ENCODE peak calls at places on chromosomes 12 and 14, in four cellular contexts. N, I, K and S are unnamed samples.
A peak's percentile ranks its signal among the peaks of the same experiment; 100 is the strongest.

GRCh38 chr12:107396991-107397390 is 288.6 kb upstream of the PWP1 start:
- DNase-seq in N (peak; percentile 41), I (peak; percentile 26), K (no peak), S (no peak)

GRCh38 chr12:70245458-70245857 is 2.2 kb downstream of the CNOT2 start:
- DNase-seq in N (no peak), I (no peak), K (no peak), S (no peak)

GRCh38 chr12:32448581-32448980 is 49.2 kb downstream of the FGD4 start:
- DNase-seq in N (no peak), I (peak; percentile 28), K (no peak), S (no peak)

GRCh38 chr12:128989287-128989686 is 136.0 kb downstream of the GLT1D1 start:
- DNase-seq in N (no peak), I (no peak), K (no peak), S (no peak)

GRCh38 chr12:124487065-124487833 is 80.2 kb downstream of the NCOR2 start:
- DNase-seq in N (no peak), I (no peak), K (no peak), S (peak; percentile 52)

GRCh38 chr12:68031881-68032739 is 42.9 kb downstream of the IFNG-AS1 start:
- DNase-seq in N (no peak), I (no peak), K (no peak), S (no peak)

GRCh38 chr12:6294533-6295186 is 15.8 kb upstream of the PLEKHG6 start:
- DNase-seq in N (no peak), I (peak; percentile 38), K (no peak), S (no peak)

GRCh38 chr12:241266-241665 is 21.4 kb downstream of the SLC6A13 start:
- DNase-seq in N (no peak), I (no peak), K (no peak), S (no peak)

GRCh38 chr12:23084236-23084995 is 459.4 kb downstream of the ETNK1 start:
- DNase-seq in N (no peak), I (peak; percentile 85), K (no peak), S (peak; percentile 14)

GRCh38 chr14:58914271-58914855 is 274.1 kb upstream of the DAAM1 start:
- DNase-seq in N (no peak), I (no peak), K (no peak), S (no peak)

GRCh38 chr12:6827982-6828670 is at the start of gene P3H3:
- DNase-seq in N (peak; percentile 65), I (peak; percentile 76), K (no peak), S (peak; percentile 32)

GRCh38 chr14:29652586-29652985 is 275.1 kb downstream of the PRKD1 start:
- DNase-seq in N (no peak), I (no peak), K (no peak), S (no peak)

GRCh38 chr12:94571556-94571955 is 78.8 kb downstream of the TMCC3 start:
- DNase-seq in N (peak; percentile 11), I (peak; percentile 33), K (no peak), S (peak; percentile 86)

GRCh38 chr14:21048638-21049037 is 6.5 kb downstream of the RNASE7 start:
- DNase-seq in N (no peak), I (no peak), K (no peak), S (peak; percentile 63)

GRCh38 chr12:66405395-66405794 is 103.1 kb downstream of the HELB start:
- DNase-seq in N (no peak), I (peak; percentile 60), K (no peak), S (no peak)

GRCh38 chr12:45612044-45612794 is 117.3 kb upstream of the ARID2 start:
- DNase-seq in N (no peak), I (peak; percentile 39), K (no peak), S (no peak)

GRCh38 chr12:27824126-27824842 is 44.2 kb upstream of the MANSC4 start:
- DNase-seq in N (no peak), I (no peak), K (no peak), S (no peak)

GRCh38 chr14:98692832-98693231 is 579.2 kb downstream of the BCL11B start:
- DNase-seq in N (no peak), I (no peak), K (no peak), S (no peak)

GRCh38 chr12:40171501-40171900 is 53.3 kb upstream of the LRRK2 start:
- DNase-seq in N (no peak), I (no peak), K (no peak), S (no peak)

GRCh38 chr14:80965041-80965440 is 9.6 kb downstream of the TSHR start:
- DNase-seq in N (no peak), I (peak; percentile 31), K (no peak), S (no peak)

GRCh38 chr12:87127272-87127671 is 871.1 kb upstream of the MGAT4C start:
- DNase-seq in N (no peak), I (peak; percentile 80), K (no peak), S (no peak)

GRCh38 chr14:89504084-89504483 is 87.1 kb upstream of the FOXN3 start:
- DNase-seq in N (no peak), I (peak; percentile 40), K (no peak), S (no peak)

GRCh38 chr14:103109789-103110415 is 13.4 kb upstream of the TNFAIP2 start:
- DNase-seq in N (no peak), I (no peak), K (no peak), S (no peak)

GRCh38 chr14:29926701-29927595 is 699 bp downstream of the PRKD1 start:
- DNase-seq in N (peak; percentile 34), I (peak; percentile 75), K (no peak), S (peak; percentile 59)

GRCh38 chr12:102862486-102862885 is 54.6 kb downstream of the PAH start:
- DNase-seq in N (no peak), I (no peak), K (no peak), S (no peak)

GRCh38 chr12:30599631-30600030 is 96.0 kb downstream of the IPO8 start:
- DNase-seq in N (no peak), I (no peak), K (no peak), S (no peak)

GRCh38 chr14:46053221-46053620 is 598.4 kb downstream of the RPL10L start:
- DNase-seq in N (no peak), I (peak; percentile 55), K (no peak), S (no peak)

GRCh38 chr12:93336344-93336743 is 41.4 kb upstream of the NUDT4 start:
- DNase-seq in N (no peak), I (no peak), K (no peak), S (no peak)

GRCh38 chr12:388547-389137 is 478 bp downstream of the KDM5A start:
- DNase-seq in N (peak; percentile 33), I (peak; percentile 64), K (no peak), S (peak; percentile 59)

GRCh38 chr12:116058574-116058973 is 218.9 kb downstream of the MED13L start:
- DNase-seq in N (no peak), I (no peak), K (no peak), S (no peak)

GRCh38 chr14:61603736-61604135 is 91.6 kb upstream of the HIF1A start:
- DNase-seq in N (no peak), I (no peak), K (no peak), S (no peak)

GRCh38 chr14:73285979-73286378 is 48.7 kb downstream of the PAPLN start:
- DNase-seq in N (no peak), I (no peak), K (no peak), S (no peak)

GRCh38 chr12:120413901-120414695 is 23.8 kb upstream of the COX6A1 start:
- DNase-seq in N (no peak), I (no peak), K (no peak), S (no peak)

DNA sequence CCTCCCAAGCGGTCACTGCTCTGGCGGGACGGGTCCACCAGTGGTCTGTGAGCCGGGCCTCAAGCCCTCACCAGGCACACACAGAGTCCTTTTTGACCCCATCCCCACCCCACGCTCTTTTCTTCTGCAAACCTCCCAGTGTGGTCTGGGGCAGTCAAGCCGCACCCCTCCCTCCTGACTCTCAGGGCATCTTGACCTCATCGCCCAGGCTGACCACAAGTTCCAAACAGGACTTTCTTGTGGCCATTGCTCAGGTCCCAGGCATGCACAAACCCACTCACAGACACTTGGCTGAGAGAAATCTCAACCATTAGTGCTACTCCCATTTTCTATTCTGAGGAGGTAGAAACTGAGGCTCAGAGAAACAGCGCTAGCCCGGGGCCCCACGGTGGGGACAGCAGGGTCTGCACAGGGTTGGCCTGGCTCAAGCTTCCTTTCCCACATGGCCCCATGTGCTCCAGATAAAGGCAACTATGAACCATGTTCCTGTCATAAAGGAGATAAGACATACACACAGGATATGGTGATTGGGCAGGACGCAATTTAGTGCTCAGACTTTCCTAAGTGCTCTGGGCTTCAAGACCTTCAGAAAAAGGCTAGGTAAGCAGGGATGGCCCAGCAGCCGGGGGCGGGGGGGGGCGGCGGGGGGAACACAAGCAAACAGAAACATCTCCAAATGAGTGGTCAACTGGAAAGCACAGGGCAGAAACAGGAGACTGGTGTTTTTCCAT is 69.6 kb downstream of the ITPK1 start:
- DNase-seq in N (no peak), I (peak; percentile 78), K (no peak), S (no peak)
- H3K4me1 ChIP-seq in N (peaks cover 84% of the 10 kb centered on the region), I (peaks cover 43% of the 10 kb centered on the region), K (peaks cover 9% of the 10 kb centered on the region), S (no peaks in the 10 kb centered on the region)

DNA sequence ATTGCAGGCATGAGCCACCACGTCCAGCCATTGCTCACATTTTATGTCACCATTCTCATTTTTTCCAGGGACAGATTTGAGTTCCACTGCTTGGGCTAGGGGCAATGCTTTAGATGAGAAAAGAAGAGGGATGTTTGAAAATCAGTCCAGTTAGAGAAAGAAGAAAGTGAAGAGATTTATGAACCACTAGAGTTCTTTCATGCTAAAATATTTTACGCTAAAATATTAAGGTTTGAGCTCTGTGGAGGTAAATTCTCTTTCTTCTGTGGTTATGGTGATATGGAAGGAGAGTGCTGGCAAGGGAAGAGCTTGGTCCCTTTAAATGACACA is 21.5 kb downstream of the CFL2 start:
- DNase-seq in N (no peak), I (no peak), K (no peak), S (no peak)
- H3K4me1 ChIP-seq in N (peaks cover 9% of the 10 kb centered on the region), I (peaks cover 5% of the 10 kb centered on the region), K (peaks cover 8% of the 10 kb centered on the region), S (no peaks in the 10 kb centered on the region)

DNA sequence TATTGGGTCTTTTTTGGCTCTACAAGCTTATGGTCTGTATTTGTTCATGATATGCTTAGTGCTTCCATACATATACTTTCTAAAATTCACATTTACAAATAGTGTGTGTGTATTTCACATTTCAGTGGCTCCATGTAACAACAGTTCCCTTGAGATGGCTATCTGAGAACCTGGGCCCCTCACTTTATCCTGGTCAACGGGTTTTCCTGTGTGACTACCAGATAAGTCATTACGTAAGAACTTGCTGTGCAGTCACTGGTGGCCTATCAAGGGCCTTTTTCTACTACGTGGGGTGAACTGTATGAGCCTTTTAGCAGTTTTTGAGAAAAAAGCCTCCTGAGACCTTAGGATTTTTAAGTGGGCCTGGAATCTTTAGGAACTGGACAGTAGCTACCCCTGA is 454.1 kb downstream of the PCNX1 start:
- DNase-seq in N (no peak), I (peak; percentile 56), K (no peak), S (no peak)
- H3K4me1 ChIP-seq in N (no peaks in the 10 kb centered on the region), I (peaks cover 40% of the 10 kb centered on the region), K (peaks cover 11% of the 10 kb centered on the region), S (no peaks in the 10 kb centered on the region)

DNA sequence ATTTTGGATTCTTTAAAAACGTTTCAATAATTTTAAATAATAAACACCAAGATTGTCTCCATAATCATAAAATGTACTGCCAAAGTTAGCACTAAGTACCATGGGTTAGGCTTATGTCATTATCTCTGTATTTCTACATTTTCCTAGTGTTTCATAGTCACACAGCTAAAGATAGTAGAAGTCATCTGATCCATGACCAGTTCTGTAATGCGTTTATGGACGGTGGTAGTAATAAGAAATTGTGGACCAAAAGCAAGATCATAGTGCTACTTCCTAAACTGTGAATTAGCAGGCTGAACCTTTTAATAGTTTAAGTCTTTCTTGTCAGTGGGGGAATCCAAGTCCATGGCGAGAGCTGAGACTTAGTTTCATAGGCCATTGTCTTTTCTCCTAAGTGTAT is 142.1 kb downstream of the AKAP6 start:
- DNase-seq in N (no peak), I (no peak), K (no peak), S (no peak)
- H3K4me1 ChIP-seq in N (peaks cover 48% of the 10 kb centered on the region), I (peaks cover 57% of the 10 kb centered on the region), K (peaks cover 13% of the 10 kb centered on the region), S (peaks cover 5% of the 10 kb centered on the region)